ENCODE peak calls at places on chromosomes 7 and 10, in ten cellular contexts. P is Calu3; Z is iPS-NIHi11; W is activated CD8-positive, alpha-beta memory T cell treated with anti-CD3 and anti-CD28 coated beads for 48 hours; T is GM13977; S is activated naive CD4-positive, alpha-beta T cell; F is iris pigment epithelial cell; H is activated effector memory CD4-positive, alpha-beta T cell treated with anti-CD3 and anti-CD28 coated beads, Interleukin-2, amount 50 U/mL, for 16 hours; L is WTC11; C is AG08395. I is an unnamed sample.

GRCh38 chr7:158371856-158372255 is 215.8 kb downstream of the PTPRN2 start:
- DNase-seq in P (no peak), Z (no peak), W (no peak), T (no peak), S (no peak), F (no peak), H (peak), L (no peak), C (no peak), I (no peak)

GRCh38 chr7:81053623-81054022 is 134.8 kb upstream of the SEMA3C start:
- DNase-seq in P (no peak), Z (no peak), W (no peak), T (no peak), S (no peak), F (peak), H (no peak), L (no peak), C (no peak), I (no peak)

GRCh38 chr7:109003742-109004141 is 434.1 kb downstream of the DNAJB9 start:
- DNase-seq in P (no peak), Z (no peak), W (no peak), T (no peak), S (no peak), F (peak), H (no peak), L (no peak), C (no peak), I (no peak)

GRCh38 chr7:74063223-74063641 is 20.4 kb upstream of the LIMK1 start:
- DNase-seq in P (no peak), Z (peak), W (no peak), T (no peak), S (no peak), F (no peak), H (no peak), L (no peak), C (no peak), I (no peak)

GRCh38 chr7:48035967-48036478 is 680 bp downstream of the C7orf57 start:
- DNase-seq in P (peak), Z (no peak), W (no peak), T (no peak), S (no peak), F (peak), H (no peak), L (peak), C (no peak), I (no peak)

GRCh38 chr10:131849591-131850489 is 51.0 kb upstream of the PPP2R2D start:
- DNase-seq in P (no peak), Z (no peak), W (no peak), T (no peak), S (no peak), F (no peak), H (peak), L (no peak), C (no peak), I (no peak)

GRCh38 chr7:4794591-4795350 is 19.3 kb downstream of the AP5Z1 start:
- DNase-seq in P (no peak), Z (no peak), W (no peak), T (no peak), S (no peak), F (peak), H (no peak), L (no peak), C (no peak), I (no peak)

GRCh38 chr7:95793658-95794057 is 21.3 kb downstream of the DYNC1I1 start:
- DNase-seq in P (no peak), Z (no peak), W (no peak), T (no peak), S (no peak), F (no peak), H (no peak), L (no peak), C (no peak), I (no peak)

GRCh38 chr7:141023305-141023704 is 8.6 kb upstream of the MRPS33 start:
- DNase-seq in P (no peak), Z (no peak), W (no peak), T (no peak), S (no peak), F (no peak), H (no peak), L (no peak), C (no peak), I (no peak)

GRCh38 chr10:75530337-75530736 is 98.9 kb downstream of the LRMDA start:
- DNase-seq in P (peak), Z (peak), W (no peak), T (no peak), S (no peak), F (peak), H (no peak), L (no peak), C (peak), I (no peak)

GRCh38 chr10:24866615-24867583 is 85.5 kb downstream of the PRTFDC1 start:
- DNase-seq in P (no peak), Z (no peak), W (no peak), T (no peak), S (no peak), F (peak), H (no peak), L (peak), C (peak), I (no peak)

GRCh38 chr10:80541144-80541750 is 3.5 kb downstream of the SH2D4B start:
- DNase-seq in P (no peak), Z (no peak), W (no peak), T (no peak), S (no peak), F (no peak), H (no peak), L (no peak), C (no peak), I (no peak)

GRCh38 chr10:85967594-85967993 is 399.0 kb downstream of the GRID1 start:
- DNase-seq in P (no peak), Z (no peak), W (no peak), T (no peak), S (no peak), F (no peak), H (no peak), L (no peak), C (no peak), I (no peak)

GRCh38 chr10:119020627-119020946 is 8.9 kb upstream of the NANOS1 start:
- DNase-seq in P (no peak), Z (no peak), W (no peak), T (no peak), S (no peak), F (peak), H (no peak), L (no peak), C (no peak), I (no peak)

GRCh38 chr7:106947244-106947728 is 82.2 kb downstream of the PIK3CG start:
- DNase-seq in P (peak), Z (peak), W (no peak), T (peak), S (no peak), F (peak), H (no peak), L (peak), C (peak), I (no peak)

GRCh38 chr10:125531470-125531869 is 151.5 kb downstream of the TEX36 start:
- DNase-seq in P (no peak), Z (peak), W (no peak), T (no peak), S (no peak), F (no peak), H (no peak), L (no peak), C (no peak), I (no peak)

GRCh38 chr7:84877943-84878595 is 308.8 kb downstream of the SEMA3D start:
- DNase-seq in P (no peak), Z (no peak), W (no peak), T (no peak), S (no peak), F (no peak), H (no peak), L (no peak), C (no peak), I (no peak)

GRCh38 chr10:3248526-3249255 is 76.1 kb upstream of the PITRM1 start:
- DNase-seq in P (peak), Z (no peak), W (no peak), T (no peak), S (no peak), F (peak), H (no peak), L (no peak), C (peak), I (no peak)

GRCh38 chr7:99631311-99632109 is 14.8 kb downstream of the ZSCAN25 start:
- DNase-seq in P (peak), Z (peak), W (no peak), T (no peak), S (no peak), F (peak), H (no peak), L (peak), C (no peak), I (no peak)

GRCh38 chr7:149060161-149060560 is 30.4 kb downstream of the ZNF786 start:
- DNase-seq in P (no peak), Z (no peak), W (no peak), T (no peak), S (no peak), F (peak), H (no peak), L (no peak), C (no peak), I (no peak)

GRCh38 chr10:77872151-77872946 is 54.2 kb downstream of the DLG5 start:
- DNase-seq in P (no peak), Z (no peak), W (no peak), T (no peak), S (no peak), F (no peak), H (no peak), L (no peak), C (peak), I (no peak)

GRCh38 chr10:132535065-132535651 is 2.4 kb upstream of the INPP5A start:
- DNase-seq in P (no peak), Z (no peak), W (no peak), T (no peak), S (no peak), F (no peak), H (peak), L (peak), C (no peak), I (no peak)

GRCh38 chr7:146119016-146119415 is 2.4 kb downstream of the CNTNAP2 start:
- DNase-seq in P (no peak), Z (no peak), W (no peak), T (no peak), S (no peak), F (no peak), H (no peak), L (no peak), C (no peak), I (no peak)

GRCh38 chr7:3427957-3428356 is 126.9 kb downstream of the SDK1 start:
- DNase-seq in P (no peak), Z (peak), W (no peak), T (no peak), S (no peak), F (no peak), H (no peak), L (no peak), C (no peak), I (no peak)

GRCh38 chr10:75860009-75860408 is 428.6 kb downstream of the LRMDA start:
- DNase-seq in P (no peak), Z (no peak), W (no peak), T (no peak), S (no peak), F (no peak), H (no peak), L (no peak), C (no peak), I (no peak)

GRCh38 chr7:118312051-118312450 is 87.5 kb downstream of the ANKRD7 start:
- DNase-seq in P (peak), Z (no peak), W (no peak), T (no peak), S (no peak), F (no peak), H (no peak), L (no peak), C (no peak), I (no peak)

GRCh38 chr7:146116452-146117219 is at the start of gene CNTNAP2:
- DNase-seq in P (no peak), Z (peak), W (no peak), T (no peak), S (no peak), F (peak), H (no peak), L (peak), C (peak), I (no peak)

GRCh38 chr7:66265566-66265965 is 60.4 kb downstream of the TPST1 start:
- DNase-seq in P (no peak), Z (no peak), W (no peak), T (no peak), S (no peak), F (no peak), H (no peak), L (no peak), C (no peak), I (no peak)

GRCh38 chr7:80039255-80039884 is 95.3 kb upstream of the GNAI1 start:
- DNase-seq in P (no peak), Z (no peak), W (no peak), T (no peak), S (no peak), F (peak), H (no peak), L (no peak), C (no peak), I (no peak)

GRCh38 chr7:30990316-30991029 is 26.7 kb downstream of the GHRHR start:
- DNase-seq in P (no peak), Z (no peak), W (no peak), T (no peak), S (no peak), F (no peak), H (no peak), L (no peak), C (no peak), I (no peak)

GRCh38 chr7:130914589-130915294 is 180.7 kb upstream of the KLF14 start:
- DNase-seq in P (no peak), Z (no peak), W (no peak), T (no peak), S (no peak), F (no peak), H (no peak), L (no peak), C (no peak), I (no peak)

GRCh38 chr10:50637003-50637579 is 13.3 kb upstream of the SGMS1 start:
- DNase-seq in P (no peak), Z (no peak), W (no peak), T (peak), S (no peak), F (peak), H (no peak), L (no peak), C (peak), I (no peak)

GRCh38 chr7:80821781-80822180 is 97.1 kb downstream of the SEMA3C start:
- DNase-seq in P (peak), Z (no peak), W (no peak), T (no peak), S (no peak), F (peak), H (no peak), L (no peak), C (no peak), I (no peak)

GRCh38 chr7:28347462-28347861 is 64.9 kb upstream of the CREB5 start:
- DNase-seq in P (no peak), Z (no peak), W (no peak), T (no peak), S (no peak), F (peak), H (no peak), L (no peak), C (no peak), I (no peak)

GRCh38 chr7:4807708-4808420 is 32.4 kb downstream of the AP5Z1 start:
- DNase-seq in P (no peak), Z (peak), W (no peak), T (no peak), S (no peak), F (no peak), H (no peak), L (no peak), C (no peak), I (no peak)

GRCh38 chr10:102704915-102705314 is 9.3 kb downstream of the ARL3 start:
- DNase-seq in P (no peak), Z (no peak), W (no peak), T (no peak), S (no peak), F (peak), H (no peak), L (no peak), C (no peak), I (no peak)

GRCh38 chr10:5779753-5780152 is 33.5 kb downstream of the GDI2 start:
- DNase-seq in P (no peak), Z (no peak), W (no peak), T (no peak), S (no peak), F (no peak), H (no peak), L (no peak), C (no peak), I (no peak)

GRCh38 chr10:100767428-100767779 is 22.0 kb downstream of the PAX2 start:
- DNase-seq in P (no peak), Z (no peak), W (no peak), T (no peak), S (no peak), F (no peak), H (no peak), L (no peak), C (no peak), I (no peak)

I was measured in central memory CD8-positive, alpha-beta T cell.